ENCODE peak calls at places on chromosomes 11 and 22, in four cellular contexts. U, A, C and J are unnamed samples.
A peak's percentile ranks its signal among the peaks of the same experiment; 100 is the strongest.

GRCh38 chr22:20435436-20436308 is 2.0 kb downstream of the SCARF2 start:
- DNase-seq in U (no peak), C (no peak), A (no peak), J (no peak)

GRCh38 chr11:69515271-69516245 is 34.1 kb downstream of the LINC01488 start:
- DNase-seq in U (no peak), A (no peak), C (no peak), J (no peak)

GRCh38 chr11:82523141-82523540 is 210.5 kb downstream of the FAM181B start:
- DNase-seq in A (no peak), C (no peak), U (no peak), J (no peak)

GRCh38 chr11:30326114-30326783 is 3.3 kb downstream of the ARL14EP start:
- DNase-seq in C (no peak), U (no peak), A (no peak), J (no peak)

GRCh38 chr22:26079009-26079408 is 90.3 kb upstream of the SEZ6L start:
- DNase-seq in A (no peak), C (no peak), U (no peak), J (no peak)

GRCh38 chr22:42942351-42942750 is 72.6 kb downstream of the PACSIN2 start:
- DNase-seq in C (no peak), U (no peak), A (no peak), J (no peak)

GRCh38 chr11:27863637-27864036 is 163.4 kb upstream of the BDNF start:
- DNase-seq in C (no peak), U (no peak), A (no peak), J (no peak)

GRCh38 chr22:43823353-43823908 is 11.3 kb upstream of the EFCAB6 start:
- DNase-seq in U (no peak), A (no peak), C (no peak), J (no peak)

GRCh38 chr11:45163956-45164575 is 17.6 kb downstream of the PRDM11 start:
- DNase-seq in A (no peak), U (no peak), C (no peak), J (no peak)

GRCh38 chr11:125117429-125117828 is 6.0 kb upstream of the TMEM218 start:
- DNase-seq in C (no peak), U (no peak), A (no peak), J (no peak)

GRCh38 chr11:123190504-123190903 is 4.5 kb downstream of the CLMP start:
- DNase-seq in C (no peak), U (no peak), A (no peak), J (no peak)

GRCh38 chr11:117668291-117668690 is 128.7 kb downstream of the DSCAML1 start:
- DNase-seq in A (no peak), U (no peak), C (no peak), J (no peak)

GRCh38 chr11:11568651-11569229 is 53.1 kb downstream of the GALNT18 start:
- DNase-seq in C (no peak), U (no peak), A (no peak), J (no peak)

GRCh38 chr11:73412308-73412707 is 36.1 kb downstream of the RELT start:
- DNase-seq in A (no peak), C (no peak), U (no peak), J (no peak)

GRCh38 chr22:26589367-26589844 is 526 bp downstream of the TPST2 start:
- DNase-seq in A (no peak), U (no peak), C (peak; percentile 33), J (no peak)

GRCh38 chr11:61273151-61274078 is 21.7 kb downstream of the VWCE start:
- DNase-seq in C (no peak), A (no peak), U (no peak), J (no peak)

GRCh38 chr11:42976636-42977217 is 335.1 kb upstream of the API5 start:
- DNase-seq in C (no peak), A (no peak), U (no peak), J (no peak)

GRCh38 chr22:47918276-47918928 is 1156.0 kb downstream of the TBC1D22A start:
- DNase-seq in U (no peak), A (no peak), C (no peak), J (no peak)

GRCh38 chr11:45736424-45736823 is 68.5 kb upstream of the SLC35C1 start:
- DNase-seq in A (peak; percentile 16), U (no peak), C (no peak), J (no peak)

GRCh38 chr11:34427171-34427805 is 11.4 kb upstream of the CAT start:
- DNase-seq in C (no peak), A (peak; percentile 89), U (peak; percentile 83), J (peak; percentile 55)

GRCh38 chr11:126430581-126431320 is 75.3 kb downstream of the ST3GAL4 start:
- DNase-seq in C (no peak), A (no peak), U (no peak), J (no peak)

GRCh38 chr22:20239951-20240773 is 28.0 kb downstream of the RTN4R start:
- DNase-seq in A (no peak), U (no peak), C (peak; percentile 55), J (no peak)

GRCh38 chr11:35851342-35851741 is 92.5 kb upstream of the LDLRAD3 start:
- DNase-seq in A (no peak), U (no peak), C (no peak), J (no peak)

GRCh38 chr11:131682373-131683015 is 312.1 kb downstream of the NTM start:
- DNase-seq in C (no peak), A (no peak), U (no peak), J (no peak)

GRCh38 chr11:66360406-66361073 is 11.0 kb downstream of the SLC29A2 start:
- DNase-seq in A (no peak), C (no peak), U (no peak), J (no peak)

GRCh38 chr22:48923165-48923875 is 904.4 kb downstream of the BRD1 start:
- DNase-seq in U (no peak), C (no peak), A (no peak), J (no peak)

GRCh38 chr22:42655693-42656092 is 6.5 kb upstream of the CYB5R3 start:
- DNase-seq in U (no peak), A (no peak), C (no peak), J (no peak)

GRCh38 chr22:29751139-29751538 is 15.7 kb downstream of the ZMAT5 start:
- DNase-seq in C (no peak), A (no peak), U (no peak), J (no peak)

GRCh38 chr11:12125609-12126149 is 15.3 kb downstream of the MICAL2 start:
- DNase-seq in A (no peak), C (no peak), U (no peak), J (no peak)

GRCh38 chr11:117874253-117874909 is 2.1 kb downstream of the FXYD6 start:
- DNase-seq in C (no peak), A (no peak), U (no peak), J (no peak)

GRCh38 chr11:27201454-27202302 is 161.1 kb downstream of the BBOX1 start:
- DNase-seq in A (peak; percentile 87), C (peak; percentile 83), U (peak; percentile 85), J (no peak)

GRCh38 chr11:44120169-44120568 is 24.7 kb downstream of the EXT2 start:
- DNase-seq in U (no peak), C (no peak), A (no peak), J (no peak)

GRCh38 chr11:113884361-113884836 is 9.0 kb upstream of the USP28 start:
- DNase-seq in A (no peak), U (no peak), C (no peak), J (no peak)

GRCh38 chr11:104033561-104033960 is 2.9 kb upstream of the DDI1 start:
- DNase-seq in U (no peak), C (no peak), A (no peak), J (no peak)

GRCh38 chr22:38901111-38901641 is 29.2 kb upstream of the CBX6 start:
- DNase-seq in A (no peak), C (no peak), U (no peak), J (no peak)
- TF ChIP-seq CTCF in A (no peak), C (no peak), U (no peak), J (no peak)

GRCh38 chr11:37230865-37231264 is 632.8 kb upstream of the RAG2 start:
- DNase-seq in C (no peak), A (no peak), U (no peak), J (no peak)
- TF ChIP-seq CTCF in C (no peak), A (no peak), U (no peak), J (no peak)

DNA sequence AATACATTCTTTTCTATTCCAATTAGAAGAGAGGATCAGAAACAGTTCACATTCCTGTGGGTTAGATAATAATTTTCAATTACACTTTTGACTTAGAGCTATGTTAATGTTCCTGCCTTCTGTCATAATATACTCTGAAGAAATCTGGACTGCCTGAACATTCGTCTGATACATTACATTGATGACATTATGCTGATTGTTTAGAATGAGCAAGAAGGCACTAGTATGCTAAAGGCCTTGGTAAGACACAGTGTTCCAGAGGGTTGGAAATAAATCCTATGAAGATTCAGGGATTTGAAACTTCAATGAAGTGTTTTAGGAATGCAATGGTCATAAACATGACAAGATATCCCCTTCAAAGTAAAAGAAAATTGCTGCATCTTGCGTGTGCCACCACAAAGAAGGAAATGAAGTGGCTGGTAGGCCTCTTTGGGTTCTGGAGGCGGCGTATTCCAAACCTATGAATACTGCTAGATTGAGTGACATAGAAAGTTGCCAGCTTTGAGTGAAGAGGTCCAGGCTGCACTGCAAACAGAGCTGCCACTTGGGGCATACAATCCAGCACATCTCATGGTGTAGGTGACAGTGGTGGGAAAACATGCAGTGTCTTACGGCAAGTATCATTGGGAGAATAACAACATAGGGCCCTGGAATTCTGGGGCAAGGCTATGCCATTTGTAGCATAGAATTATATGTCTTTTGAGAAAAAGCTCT is 21.2 kb upstream of the PDE3B start:
- DNase-seq in C (no peak), U (no peak), A (no peak), J (no peak)
- TF ChIP-seq CTCF in C (no peak), U (no peak), A (no peak), J (no peak)

DNA sequence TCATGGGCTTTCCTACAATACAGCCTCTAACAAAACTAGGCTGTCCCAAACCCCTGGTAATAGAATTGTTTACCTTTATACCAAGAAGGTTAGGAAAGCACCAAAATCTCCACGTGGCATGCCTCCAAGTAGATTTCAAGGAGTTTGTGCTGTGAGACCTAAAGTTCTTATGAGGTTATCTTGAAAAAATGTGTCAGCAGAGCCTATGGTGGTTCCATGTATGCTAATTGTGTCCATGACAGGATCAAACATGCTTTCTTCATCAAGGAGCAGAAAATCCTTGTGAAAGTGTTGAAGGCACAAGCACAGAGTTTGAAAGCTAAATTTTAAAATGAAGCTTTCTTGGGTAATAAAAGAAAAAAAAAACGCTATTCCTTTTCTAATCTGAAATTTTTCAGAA is 36.2 kb downstream of the CCDC73 start:
- DNase-seq in A (no peak), C (no peak), U (no peak), J (no peak)
- TF ChIP-seq CTCF in A (no peak), C (no peak), U (no peak), J (no peak)

GRCh38 chr11:556175-556699 is 4.3 kb downstream of the LMNTD2 start:
- DNase-seq in C (no peak), U (no peak), A (no peak), J (no peak)
- TF ChIP-seq CTCF in C (no peak), U (no peak), A (no peak), J (no peak)

DNA sequence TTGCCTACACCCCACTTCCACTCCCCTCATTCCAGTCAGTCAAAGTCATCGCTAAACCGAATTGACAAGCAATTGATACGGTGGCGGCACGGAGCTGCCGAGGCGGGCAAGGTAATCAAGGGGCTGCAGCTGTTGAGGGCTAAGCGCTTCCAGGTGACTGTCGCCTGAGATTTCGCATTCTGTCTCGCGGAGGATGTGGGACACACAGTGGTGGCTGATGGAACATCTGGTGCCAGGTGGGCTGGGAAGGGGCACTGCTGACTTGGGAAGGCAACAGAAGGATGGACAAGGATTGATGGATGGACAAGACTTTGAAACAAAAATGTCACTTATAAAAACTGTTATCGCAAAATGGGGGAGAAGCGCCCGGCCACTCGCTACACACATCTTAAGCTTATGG is 109.6 kb downstream of the RCN1 start:
- DNase-seq in C (no peak), U (no peak), A (no peak), J (no peak)
- TF ChIP-seq CTCF in C (no peak), U (no peak), A (no peak), J (no peak)

GRCh38 chr22:24108073-24108472 is 73.2 kb upstream of the SUSD2 start:
- DNase-seq in A (no peak), C (no peak), U (no peak), J (no peak)
- TF ChIP-seq CTCF in A (no peak), C (no peak), U (no peak), J (no peak)